ENCODE peak calls at places on chromosomes 1 and 21, in five cellular contexts. W is AG04450, F is uterus, D is PC-9, I is dorsolateral prefrontal cortex. V is an unnamed sample.

GRCh38 chr21:41366522-41367151 is 4.8 kb downstream of the MX2 start:
- DNase-seq in W (peak; percentile 6), F (no peak), D (peak; percentile 94), I (no peak), V (peak; percentile 64)

GRCh38 chr1:73674945-73675561 is 522.9 kb downstream of the LRRIQ3 start:
- DNase-seq in W (no peak), F (no peak), D (no peak), I (no peak), V (no peak)

GRCh38 chr1:54850737-54851136 is 36.3 kb downstream of the DHCR24 start:
- DNase-seq in W (peak; percentile 94), F (no peak), D (no peak), I (no peak), V (no peak)

GRCh38 chr1:7856345-7856744 is 3.5 kb upstream of the UTS2 start:
- DNase-seq in W (no peak), F (no peak), D (no peak), I (no peak), V (no peak)

GRCh38 chr1:32372149-32372756 is 9.9 kb downstream of the TSSK3 start:
- DNase-seq in W (no peak), F (no peak), D (no peak), I (no peak), V (no peak)

GRCh38 chr1:28104866-28105467 is 16.6 kb upstream of the EYA3 start:
- DNase-seq in W (no peak), F (no peak), D (peak; percentile 53), I (peak; percentile 13), V (no peak)

GRCh38 chr1:2853711-2854110 is 52.2 kb upstream of the TTC34 start:
- DNase-seq in W (no peak), F (no peak), D (no peak), I (no peak), V (no peak)

GRCh38 chr1:180248176-180248575 is 18.1 kb downstream of the LHX4 start:
- DNase-seq in W (no peak), F (no peak), D (no peak), I (no peak), V (no peak)

GRCh38 chr21:45439171-45439872 is 34.4 kb downstream of the COL18A1 start:
- DNase-seq in W (peak; percentile 60), F (peak; percentile 90), D (no peak), I (peak; percentile 83), V (peak; percentile 27)

GRCh38 chr21:45436371-45437040 is 31.5 kb downstream of the COL18A1 start:
- DNase-seq in W (no peak), F (no peak), D (no peak), I (no peak), V (no peak)

GRCh38 chr21:45440736-45441350 is 35.9 kb downstream of the COL18A1 start:
- DNase-seq in W (no peak), F (no peak), D (no peak), I (no peak), V (no peak)

GRCh38 chr21:45439901-45440461 is 35.0 kb downstream of the COL18A1 start:
- DNase-seq in W (no peak), F (no peak), D (no peak), I (no peak), V (no peak)

DNA sequence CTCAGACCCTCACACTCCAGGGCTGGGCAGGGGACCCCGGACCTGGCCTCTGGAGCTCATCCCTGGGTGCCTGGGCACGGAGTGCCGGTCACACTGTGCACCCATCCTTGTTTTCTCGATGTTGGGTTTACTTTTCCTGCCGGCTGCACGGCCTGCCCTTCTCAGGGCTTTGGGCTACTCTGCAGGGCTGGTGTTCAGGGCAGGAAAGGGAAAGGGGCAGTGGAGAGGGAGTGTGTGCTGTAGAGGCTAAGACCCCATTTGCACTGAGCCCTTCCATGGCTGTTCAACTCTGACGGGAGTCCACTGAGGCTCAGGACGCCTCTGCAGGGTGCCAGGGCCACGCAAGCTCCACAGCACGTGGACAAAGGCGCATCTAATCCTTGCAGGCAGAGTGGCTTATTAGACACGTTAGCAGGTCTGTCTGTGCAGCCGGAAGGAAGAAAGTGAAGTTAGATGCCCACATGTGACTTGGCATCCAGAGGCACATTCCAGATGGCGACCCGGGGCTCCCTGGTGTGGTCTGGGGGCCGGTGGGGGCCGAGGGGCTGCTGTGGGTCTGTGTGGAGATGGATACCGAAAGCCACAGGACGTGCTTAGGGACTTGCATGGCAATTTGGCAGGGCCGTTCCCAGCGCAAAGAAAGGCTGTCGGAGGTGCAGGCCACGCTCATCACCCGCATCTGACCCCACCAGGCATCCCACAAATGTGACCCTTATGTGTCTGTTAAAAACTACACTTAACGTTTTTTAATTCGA is 33.6 kb downstream of the COL18A1 start:
- DNase-seq in W (no peak), F (no peak), D (no peak), I (no peak), V (no peak)
- H3K4me3 ChIP-seq in W (no peak overlapping the region), F (peak overlapping the region; percentile 29), D (no peak overlapping the region), I (peak overlapping the region; percentile 45), V (no peak overlapping the region)

GRCh38 chr1:226480459-226480858 is 68.1 kb upstream of the STUM start:
- DNase-seq in W (no peak), F (no peak), D (no peak), I (no peak), V (no peak)
- TF ChIP-seq CTCF in W (no peak), F (no peak), D (no peak), I (no peak), V (no peak)

GRCh38 chr1:12047120-12047876 is 15.8 kb upstream of the TNFRSF8 start:
- DNase-seq in W (no peak), F (no peak), D (no peak), I (no peak), V (no peak)
- H3K4me3 ChIP-seq in W (no peak overlapping the region), F (no peak overlapping the region), D (no peak overlapping the region), I (no peak overlapping the region), V (no peak overlapping the region)

DNA sequence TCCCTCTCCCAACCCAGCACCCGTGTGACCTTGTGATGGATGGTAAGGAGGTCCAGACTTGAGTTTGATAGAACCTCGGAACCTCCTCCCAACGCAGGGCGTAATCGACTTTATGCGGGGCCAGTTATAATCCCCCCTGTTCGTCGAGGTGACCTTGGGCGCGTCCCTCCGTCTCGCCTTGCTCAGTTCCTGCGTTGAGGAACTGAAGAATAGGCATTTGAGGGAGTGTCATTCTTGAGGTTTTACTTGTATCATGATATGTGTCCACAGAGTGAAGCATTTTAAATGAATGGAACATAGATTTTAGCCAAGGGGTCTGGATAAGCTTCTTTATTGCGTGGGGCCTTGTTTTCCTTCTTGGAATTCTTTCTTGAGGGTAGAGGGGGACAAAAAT is 444 bp downstream of the TIMM17A start:
- DNase-seq in W (no peak), F (no peak), D (no peak), I (no peak), V (no peak)
- TF ChIP-seq CTCF in W (no peak), F (no peak), D (no peak), I (no peak), V (no peak)

GRCh38 chr1:20080441-20081330 is 10.7 kb downstream of the PLA2G5 start:
- DNase-seq in W (no peak), F (no peak), D (no peak), I (no peak), V (no peak)
- H3K4me3 ChIP-seq in W (no peak overlapping the region), F (no peak overlapping the region), D (no peak overlapping the region), I (no peak overlapping the region), V (no peak overlapping the region)

GRCh38 chr1:77126309-77126708 is 92.9 kb downstream of the PIGK start:
- DNase-seq in W (peak; percentile 46), F (no peak), D (peak; percentile 68), I (peak; percentile 7), V (peak; percentile 76)
- TF ChIP-seq CTCF in W (peak; percentile 74), F (peak; percentile 20), D (peak; percentile 89), I (peak; percentile 62), V (peak; percentile 87)

V was measured in LNCaP clone FGC.